ENCODE peak calls at places on chromosomes 11 and 22, in seven cellular contexts. F is GM23338, T is HCT116, L is SK-N-SH, G is HL-60, P is K562, W is HepG2. S is an unnamed sample.

GRCh38 chr22:50710221-50710620 is 27.8 kb upstream of the ACR start:
- DNase-seq in G (no peak), W (no peak), T (no peak), F (no peak), L (no peak), P (no peak), S (no peak)

GRCh38 chr22:30566125-30566524 is 8.3 kb downstream of the GAL3ST1 start:
- DNase-seq in G (no peak), P (no peak), T (no peak), F (no peak), W (peak), L (no peak), S (no peak)

GRCh38 chr11:96123301-96123700 is 199.4 kb upstream of the MTMR2 start:
- DNase-seq in T (no peak), L (no peak), G (no peak), W (no peak), F (no peak), P (no peak), S (no peak)

GRCh38 chr22:35480143-35480542 is 60.5 kb upstream of the RASD2 start:
- DNase-seq in W (no peak), T (no peak), P (no peak), L (no peak), G (no peak), F (no peak), S (no peak)

GRCh38 chr11:67372993-67373915 is at the start of gene CLCF1:
- DNase-seq in W (no peak), T (no peak), L (peak), G (peak), F (peak), P (peak), S (no peak)

GRCh38 chr11:123218451-123218850 is 23.4 kb upstream of the CLMP start:
- DNase-seq in F (peak), T (no peak), P (no peak), G (no peak), L (no peak), W (no peak), S (no peak)

GRCh38 chr22:23718371-23719165 is 27.8 kb downstream of the RGL4 start:
- DNase-seq in G (no peak), F (no peak), P (no peak), W (no peak), L (no peak), T (no peak), S (no peak)

GRCh38 chr22:27737521-27737920 is 64.0 kb downstream of the MN1 start:
- DNase-seq in F (no peak), G (no peak), W (no peak), P (no peak), T (no peak), L (no peak), S (no peak)

GRCh38 chr22:30079952-30080533 is at the start of gene HORMAD2:
- DNase-seq in W (no peak), T (no peak), F (peak), L (no peak), P (no peak), G (no peak), S (no peak)

GRCh38 chr11:77027275-77027674 is 6.9 kb upstream of the B3GNT6 start:
- DNase-seq in F (no peak), T (no peak), G (no peak), W (no peak), L (no peak), P (no peak), S (no peak)

GRCh38 chr11:116109228-116109627 is 605.0 kb upstream of the CADM1 start:
- DNase-seq in F (no peak), G (no peak), W (no peak), L (no peak), P (peak), T (peak), S (no peak)

GRCh38 chr11:132910016-132910760 is 622.1 kb downstream of the OPCML start:
- DNase-seq in F (peak), G (no peak), T (no peak), W (no peak), L (no peak), P (no peak), S (no peak)

GRCh38 chr11:119518746-119519382 is 95.9 kb upstream of the THY1 start:
- DNase-seq in T (no peak), P (peak), L (no peak), W (no peak), G (no peak), F (peak), S (no peak)

GRCh38 chr11:59197990-59198389 is 14.7 kb downstream of the MPEG1 start:
- DNase-seq in T (no peak), F (no peak), L (no peak), P (no peak), W (no peak), G (no peak), S (no peak)

GRCh38 chr11:22792497-22792896 is 37.1 kb downstream of the SVIP start:
- DNase-seq in W (peak), L (no peak), G (no peak), T (peak), P (peak), F (no peak), S (peak)

GRCh38 chr11:15197696-15198095 is 83.0 kb downstream of the INSC start:
- DNase-seq in F (no peak), G (no peak), P (no peak), W (no peak), L (no peak), T (no peak), S (no peak)

GRCh38 chr11:15196704-15197103 is 82.0 kb downstream of the INSC start:
- DNase-seq in P (no peak), L (no peak), W (no peak), F (no peak), G (no peak), T (no peak), S (no peak)

GRCh38 chr11:15195454-15196200 is 80.9 kb downstream of the INSC start:
- DNase-seq in L (no peak), T (no peak), F (no peak), W (peak), P (no peak), G (no peak), S (no peak)

GRCh38 chr11:15192007-15192556 is 77.4 kb downstream of the INSC start:
- DNase-seq in F (no peak), G (no peak), T (no peak), L (no peak), W (no peak), P (no peak), S (no peak)

DNA sequence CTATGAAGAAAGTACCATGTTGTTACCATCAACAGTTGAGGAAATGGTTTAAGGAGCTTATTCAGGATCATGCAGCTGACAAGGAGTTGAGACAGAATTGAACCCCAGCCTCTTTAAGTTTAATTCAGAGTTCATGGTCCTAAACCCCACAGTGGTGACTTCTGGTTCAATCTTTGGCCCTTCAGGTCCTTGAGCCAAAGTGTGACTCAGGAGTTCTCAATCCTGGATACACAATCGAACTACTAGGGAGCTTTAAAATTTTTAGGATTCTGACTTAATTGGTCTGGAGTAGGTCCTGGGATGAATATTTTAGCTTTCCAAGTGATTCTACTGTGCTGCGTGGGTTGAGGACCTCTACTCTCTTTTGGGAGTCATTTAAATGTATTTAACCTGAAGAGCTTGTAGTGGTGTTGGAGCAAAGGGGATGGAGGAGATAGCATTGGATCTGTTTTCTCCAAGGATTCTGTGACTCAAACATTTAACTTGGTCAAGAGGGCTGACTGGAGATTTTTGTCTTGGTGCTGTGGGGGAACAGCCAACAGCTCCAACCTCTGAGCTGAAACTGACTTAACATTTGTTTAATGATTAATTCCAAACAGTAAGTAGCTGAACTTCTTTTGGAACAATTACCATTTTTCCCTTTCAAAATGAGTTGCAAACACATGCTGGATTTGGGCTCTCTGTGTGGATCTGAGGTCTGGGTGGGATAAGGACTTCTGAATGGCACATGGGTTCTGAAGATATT is 80.1 kb downstream of the INSC start:
- DNase-seq in G (no peak), T (no peak), F (no peak), L (no peak), W (no peak), P (no peak), S (no peak)
- TF ChIP-seq REST in G (no peak), T (no peak), F (no peak), L (no peak), W (no peak), P (no peak), S (no peak)

GRCh38 chr22:46617250-46618103 is 2.7 kb upstream of the GRAMD4 start:
- DNase-seq in W (no peak), T (no peak), P (no peak), G (peak), F (no peak), L (no peak), S (no peak)
- TF ChIP-seq POLR2AphosphoS5 in W (no peak), T (no peak), P (no peak), G (no peak), F (no peak), L (no peak), S (no peak)

GRCh38 chr22:37777122-37777687 is 30.5 kb upstream of the GCAT start:
- DNase-seq in G (no peak), F (peak), T (peak), P (peak), L (no peak), W (peak), S (no peak)
- TF ChIP-seq REST in G (no peak), F (no peak), T (no peak), P (no peak), L (no peak), W (no peak), S (no peak)

DNA sequence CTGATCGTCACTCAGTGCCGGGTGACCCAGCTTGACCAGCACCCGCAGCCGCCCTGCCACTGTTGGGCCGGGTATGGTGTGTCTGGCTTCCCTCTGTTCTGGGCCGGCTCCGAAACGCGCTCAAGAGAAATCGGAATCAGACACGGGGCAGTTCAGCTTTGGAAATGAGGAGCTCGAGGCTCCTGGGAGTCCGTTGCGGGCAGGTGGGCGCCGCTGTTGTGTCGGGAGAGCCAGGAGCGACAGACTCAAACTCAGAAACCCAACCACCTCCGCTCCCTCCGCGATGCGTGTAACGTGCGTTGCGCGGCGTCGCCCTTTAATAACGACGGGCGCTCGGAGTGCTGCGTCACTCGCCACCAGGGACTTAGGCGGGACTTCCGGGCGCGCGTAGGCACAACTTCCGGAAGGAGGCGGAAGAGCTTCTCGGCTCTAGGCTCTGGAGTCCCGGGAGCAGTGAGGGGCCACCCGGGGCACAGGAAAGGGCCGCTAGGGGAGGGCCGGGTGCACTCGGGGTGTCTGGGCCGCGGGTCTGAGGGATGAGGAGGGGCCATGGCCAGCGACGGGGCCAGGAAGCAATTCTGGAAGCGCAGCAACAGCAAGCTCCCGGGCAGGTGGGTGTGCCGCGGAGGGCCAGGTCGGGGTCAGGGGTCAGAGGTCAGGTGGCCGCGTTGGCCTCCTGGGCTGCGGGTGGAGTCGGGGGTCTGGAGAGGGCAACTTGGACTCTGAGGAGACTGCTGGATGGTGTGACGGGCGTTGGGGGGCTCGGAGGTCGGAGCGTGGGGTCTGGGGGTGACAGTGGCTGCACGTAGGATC is at the start of gene TBC1D22A:
- DNase-seq in W (peak), P (peak), T (peak), L (peak), G (peak), F (peak), S (peak)
- TF ChIP-seq POLR2AphosphoS5 in W (peak), P (peak), T (peak), L (peak), G (peak), F (peak), S (peak)

GRCh38 chr11:2083411-2083810 is 55.8 kb downstream of the IGF2 start:
- DNase-seq in W (no peak), T (no peak), G (no peak), P (no peak), F (no peak), L (no peak), S (no peak)

GRCh38 chr11:2085251-2086066 is 53.7 kb downstream of the IGF2 start:
- DNase-seq in G (no peak), P (peak), W (no peak), F (no peak), L (no peak), T (no peak), S (no peak)

GRCh38 chr11:2088284-2088683 is 50.9 kb downstream of the IGF2 start:
- DNase-seq in F (no peak), G (no peak), T (no peak), W (no peak), L (no peak), P (peak), S (no peak)

GRCh38 chr11:2086239-2087040 is 52.7 kb downstream of the IGF2 start:
- DNase-seq in G (no peak), P (peak), W (no peak), L (no peak), T (no peak), F (no peak), S (no peak)

GRCh38 chr11:2084721-2085120 is 54.5 kb downstream of the IGF2 start:
- DNase-seq in G (no peak), F (no peak), W (no peak), P (no peak), L (no peak), T (no peak), S (no peak)
- TF ChIP-seq REST in G (no peak), F (no peak), W (no peak), P (no peak), L (no peak), T (no peak), S (no peak)